ENCODE peak calls at places on chromosomes 1 and 21, in six cellular contexts. F is tibial nerve, C is caudate nucleus, Y is stomach, O is cardiac muscle cell, D is fibroblast of lung. B is an unnamed sample.

GRCh38 chr1:37932759-37933158 is 14.1 kb downstream of the INPP5B start:
- DNase-seq in O (no peak), D (peak; percentile 77), F (no peak), Y (no peak), C (no peak), B (no peak)

GRCh38 chr1:174990382-174990999 is 9.3 kb upstream of the CACYBP start:
- DNase-seq in D (no peak), Y (no peak), F (no peak), O (peak; percentile 43), C (no peak), B (no peak)

GRCh38 chr1:6239950-6240768 is 3.8 kb upstream of the HES3 start:
- DNase-seq in F (no peak), O (peak; percentile 48), Y (no peak), C (no peak), D (no peak), B (no peak)

GRCh38 chr1:202713110-202713509 is 2.9 kb upstream of the SYT2 start:
- DNase-seq in F (no peak), O (peak; percentile 21), Y (no peak), C (no peak), D (peak; percentile 6), B (no peak)

GRCh38 chr1:41758490-41758889 is 160.2 kb downstream of the HIVEP3 start:
- DNase-seq in O (peak; percentile 71), Y (no peak), C (no peak), F (no peak), D (peak; percentile 68), B (no peak)

GRCh38 chr1:237386362-237387143 is 344.6 kb downstream of the RYR2 start:
- DNase-seq in O (peak; percentile 60), D (peak; percentile 12), C (no peak), Y (no peak), F (no peak), B (no peak)

GRCh38 chr1:79877086-79877485 is 870.6 kb upstream of the ADGRL4 start:
- DNase-seq in C (no peak), D (no peak), Y (no peak), O (no peak), F (no peak), B (no peak)

GRCh38 chr1:230744382-230744781 is 2.8 kb upstream of the CAPN9 start:
- DNase-seq in D (peak; percentile 80), Y (no peak), O (peak; percentile 44), C (no peak), F (no peak), B (no peak)

GRCh38 chr1:222769181-222769580 is 32.2 kb downstream of the FAM177B start:
- DNase-seq in O (no peak), D (no peak), Y (no peak), C (no peak), F (no peak), B (no peak)

GRCh38 chr1:111139234-111139955 is 498 bp downstream of the DRAM2 start:
- DNase-seq in F (no peak), O (peak; percentile 69), Y (peak; percentile 30), D (peak; percentile 68), C (peak; percentile 55), B (no peak)

GRCh38 chr1:107936498-107937481 is 28.2 kb downstream of the VAV3 start:
- DNase-seq in F (no peak), C (no peak), D (peak; percentile 97), O (peak; percentile 94), Y (peak; percentile 78), B (peak; percentile 64)

GRCh38 chr1:52403566-52404115 is 582 bp downstream of the ORC1 start:
- DNase-seq in C (no peak), F (no peak), D (peak; percentile 78), Y (no peak), O (peak; percentile 76), B (no peak)

GRCh38 chr1:67575861-67576260 is 109.1 kb upstream of the GADD45A start:
- DNase-seq in Y (no peak), O (peak; percentile 86), D (peak; percentile 88), F (no peak), C (no peak), B (no peak)

GRCh38 chr1:59271861-59272260 is 25.0 kb upstream of the FGGY start:
- DNase-seq in F (no peak), C (no peak), Y (no peak), D (no peak), O (no peak), B (no peak)

GRCh38 chr1:58883037-58883887 is 99.4 kb upstream of the JUN start:
- DNase-seq in Y (peak; percentile 85), O (peak; percentile 99), C (no peak), F (peak; percentile 63), D (peak; percentile 98), B (peak; percentile 97)

GRCh38 chr1:60280256-60280655 is 206.7 kb upstream of the C1orf87 start:
- DNase-seq in Y (no peak), C (no peak), F (no peak), O (peak; percentile 39), D (peak; percentile 34), B (no peak)

GRCh38 chr1:971751-972506 is 5.6 kb downstream of the PLEKHN1 start:
- DNase-seq in Y (no peak), F (no peak), O (no peak), D (no peak), C (no peak), B (no peak)

GRCh38 chr1:42936309-42937078 is 22.2 kb downstream of the SLC2A1 start:
- DNase-seq in C (no peak), D (peak; percentile 73), Y (peak; percentile 31), O (peak; percentile 60), F (peak; percentile 74), B (no peak)

GRCh38 chr1:75502776-75503175 is 108.1 kb downstream of the SLC44A5 start:
- DNase-seq in Y (no peak), O (peak; percentile 65), D (peak; percentile 91), F (no peak), C (no peak), B (no peak)

GRCh38 chr1:9406111-9406510 is 113.4 kb downstream of the SPSB1 start:
- DNase-seq in Y (no peak), C (no peak), D (no peak), F (no peak), O (no peak), B (no peak)

GRCh38 chr1:160208179-160209040 is 3.2 kb downstream of the PEA15 start:
- DNase-seq in O (no peak), D (peak; percentile 29), F (no peak), C (no peak), Y (no peak), B (peak; percentile 58)

GRCh38 chr1:248839168-248839555 is 1.1 kb downstream of the ZNF672 start:
- DNase-seq in O (no peak), Y (no peak), C (no peak), F (no peak), D (no peak), B (no peak)

GRCh38 chr1:195604287-195604686 is 1004.0 kb downstream of the KCNT2 start:
- DNase-seq in D (peak; percentile 80), O (no peak), Y (no peak), F (no peak), C (no peak), B (no peak)

GRCh38 chr1:91609571-91609970 is 108.9 kb downstream of the CDC7 start:
- DNase-seq in O (no peak), D (peak; percentile 78), F (no peak), Y (no peak), C (no peak), B (no peak)

GRCh38 chr21:41188476-41189146 is 20.7 kb downstream of the BACE2 start:
- DNase-seq in D (no peak), C (no peak), F (no peak), Y (no peak), O (peak; percentile 53), B (no peak)

GRCh38 chr1:244442850-244443249 is 8.9 kb downstream of the ADSS2 start:
- DNase-seq in D (no peak), C (no peak), F (no peak), Y (no peak), O (no peak), B (no peak)

GRCh38 chr1:244447024-244447423 is 4.7 kb downstream of the ADSS2 start:
- DNase-seq in F (no peak), D (no peak), C (no peak), O (no peak), Y (no peak), B (no peak)

GRCh38 chr1:244444854-244445253 is 6.9 kb downstream of the ADSS2 start:
- DNase-seq in F (no peak), O (no peak), D (peak; percentile 20), Y (no peak), C (no peak), B (no peak)

GRCh38 chr1:244447552-244447951 is 4.2 kb downstream of the ADSS2 start:
- DNase-seq in F (no peak), Y (no peak), D (no peak), C (no peak), O (no peak), B (no peak)

GRCh38 chr1:244445320-244446181 is 6.2 kb downstream of the ADSS2 start:
- DNase-seq in F (no peak), D (peak; percentile 56), Y (no peak), O (no peak), C (no peak), B (no peak)
- H3K27ac ChIP-seq in F (peak overlapping the region; percentile 53), D (peak overlapping the region; percentile 67), Y (peak overlapping the region; percentile 59), O (peak overlapping the region; percentile 5), C (peak overlapping the region; percentile 78), B (no peak overlapping the region)

GRCh38 chr1:232622378-232622777 is 7.6 kb downstream of the SIPA1L2 start:
- DNase-seq in C (no peak), Y (no peak), O (no peak), F (no peak), D (no peak), B (no peak)
- H3K27ac ChIP-seq in C (no peak overlapping the region), Y (no peak overlapping the region), O (peak overlapping the region; percentile 79), F (no peak overlapping the region), D (no peak overlapping the region), B (peak overlapping the region; percentile 77)

DNA sequence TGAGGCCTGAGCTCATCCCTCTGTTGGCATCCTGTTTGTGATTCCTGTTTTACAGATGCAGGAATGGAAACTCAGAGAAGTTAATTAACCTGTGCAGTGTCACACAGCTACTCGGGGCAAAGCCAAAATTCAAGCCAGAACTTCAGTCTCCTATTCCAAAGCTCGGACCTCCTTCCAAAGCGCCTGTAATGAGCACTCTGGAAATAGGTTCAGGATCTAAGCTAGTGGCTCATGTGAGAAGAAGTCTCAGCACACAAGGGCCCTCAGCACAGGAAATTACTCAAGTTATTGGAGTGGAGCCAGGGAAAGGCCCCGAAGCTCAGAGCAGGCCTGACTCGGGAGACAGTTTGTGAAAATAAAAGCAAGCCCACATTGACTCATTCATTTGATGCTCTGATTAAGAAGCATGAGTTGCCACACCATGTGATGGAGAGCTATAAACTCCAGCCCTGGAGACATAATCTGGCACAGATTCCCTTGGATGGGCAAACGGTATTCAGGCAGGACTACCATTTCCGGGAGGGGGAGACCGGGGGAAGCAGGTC is 50.6 kb upstream of the LYST start:
- DNase-seq in D (peak; percentile 99), C (no peak), F (peak; percentile 63), O (peak; percentile 98), Y (peak; percentile 58), B (peak; percentile 93)
- H3K27ac ChIP-seq in D (peak overlapping the region; percentile 71), C (peak overlapping the region; percentile 69), F (peak overlapping the region; percentile 54), O (no peak overlapping the region), Y (peak overlapping the region; percentile 78), B (peak overlapping the region; percentile 69)

GRCh38 chr21:34819357-34819999 is 150.7 kb downstream of the CLIC6 start:
- DNase-seq in O (no peak), D (no peak), Y (no peak), C (no peak), F (no peak), B (no peak)
- H3K27ac ChIP-seq in O (no peak overlapping the region), D (peak overlapping the region; percentile 22), Y (no peak overlapping the region), C (no peak overlapping the region), F (no peak overlapping the region), B (no peak overlapping the region)

B was measured in right atrium auricular region.